ENCODE peak calls at places on chromosomes 13 and 19, in six cellular contexts. One of them, this sample, is unnamed.

GRCh38 chr19:16435238-16435911 is 36.4 kb downstream of the EPS15L1 start:
- DNase-seq in spleen: no peak
- DNase-seq in upper lobe of left lung: no peak
- DNase-seq in HCT116: no peak
- DNase-seq in SK-N-SH: no peak
- DNase-seq in suprapubic skin: no peak
- DNase-seq in this sample: no peak

GRCh38 chr19:31152906-31153305 is 196.3 kb downstream of the TSHZ3 start:
- DNase-seq in spleen: no peak
- DNase-seq in upper lobe of left lung: no peak
- DNase-seq in HCT116: no peak
- DNase-seq in SK-N-SH: no peak
- DNase-seq in suprapubic skin: no peak
- DNase-seq in this sample: no peak

GRCh38 chr13:21060063-21060826 is 1.1 kb downstream of the LATS2 start:
- DNase-seq in spleen: peak; percentile 88
- DNase-seq in upper lobe of left lung: peak; percentile 39
- DNase-seq in HCT116: no peak
- DNase-seq in SK-N-SH: no peak
- DNase-seq in suprapubic skin: no peak
- DNase-seq in this sample: no peak

GRCh38 chr13:57698851-57699250 is 67.3 kb downstream of the PCDH17 start:
- DNase-seq in spleen: no peak
- DNase-seq in upper lobe of left lung: no peak
- DNase-seq in HCT116: no peak
- DNase-seq in SK-N-SH: peak; percentile 16
- DNase-seq in suprapubic skin: no peak
- DNase-seq in this sample: no peak

GRCh38 chr13:94433055-94433947 is 46.2 kb downstream of the DCT start:
- DNase-seq in spleen: no peak
- DNase-seq in upper lobe of left lung: peak; percentile 33
- DNase-seq in HCT116: no peak
- DNase-seq in SK-N-SH: no peak
- DNase-seq in suprapubic skin: no peak
- DNase-seq in this sample: no peak

GRCh38 chr13:35979378-35979911 is 151.7 kb downstream of the DCLK1 start:
- DNase-seq in spleen: no peak
- DNase-seq in upper lobe of left lung: peak; percentile 24
- DNase-seq in HCT116: no peak
- DNase-seq in SK-N-SH: no peak
- DNase-seq in suprapubic skin: peak; percentile 92
- DNase-seq in this sample: no peak

GRCh38 chr13:80824231-80824630 is 483.3 kb upstream of the SPRY2 start:
- DNase-seq in spleen: no peak
- DNase-seq in upper lobe of left lung: no peak
- DNase-seq in HCT116: no peak
- DNase-seq in SK-N-SH: no peak
- DNase-seq in suprapubic skin: no peak
- DNase-seq in this sample: no peak

GRCh38 chr13:46332772-46333171 is 54.3 kb downstream of the RUBCNL start:
- DNase-seq in spleen: no peak
- DNase-seq in upper lobe of left lung: no peak
- DNase-seq in HCT116: no peak
- DNase-seq in SK-N-SH: no peak
- DNase-seq in suprapubic skin: no peak
- DNase-seq in this sample: no peak

GRCh38 chr13:25973576-25973975 is 78.2 kb downstream of the SHISA2 start:
- DNase-seq in spleen: no peak
- DNase-seq in upper lobe of left lung: no peak
- DNase-seq in HCT116: no peak
- DNase-seq in SK-N-SH: no peak
- DNase-seq in suprapubic skin: no peak
- DNase-seq in this sample: no peak

GRCh38 chr19:11551603-11552235 is 7.3 kb downstream of the ELOF1 start:
- DNase-seq in spleen: no peak
- DNase-seq in upper lobe of left lung: no peak
- DNase-seq in HCT116: no peak
- DNase-seq in SK-N-SH: peak; percentile 78
- DNase-seq in suprapubic skin: no peak
- DNase-seq in this sample: no peak

GRCh38 chr19:17296278-17296677 is 6.9 kb downstream of the ABHD8 start:
- DNase-seq in spleen: no peak
- DNase-seq in upper lobe of left lung: no peak
- DNase-seq in HCT116: no peak
- DNase-seq in SK-N-SH: peak; percentile 39
- DNase-seq in suprapubic skin: no peak
- DNase-seq in this sample: peak; percentile 51

GRCh38 chr13:113005076-113005865 is 36.3 kb downstream of the MCF2L start:
- DNase-seq in spleen: no peak
- DNase-seq in upper lobe of left lung: no peak
- DNase-seq in HCT116: no peak
- DNase-seq in SK-N-SH: no peak
- DNase-seq in suprapubic skin: no peak
- DNase-seq in this sample: no peak

GRCh38 chr19:56118666-56119584 is 2.2 kb downstream of the ZNF787 start:
- DNase-seq in spleen: no peak
- DNase-seq in upper lobe of left lung: no peak
- DNase-seq in HCT116: no peak
- DNase-seq in SK-N-SH: no peak
- DNase-seq in suprapubic skin: no peak
- DNase-seq in this sample: no peak

DNA sequence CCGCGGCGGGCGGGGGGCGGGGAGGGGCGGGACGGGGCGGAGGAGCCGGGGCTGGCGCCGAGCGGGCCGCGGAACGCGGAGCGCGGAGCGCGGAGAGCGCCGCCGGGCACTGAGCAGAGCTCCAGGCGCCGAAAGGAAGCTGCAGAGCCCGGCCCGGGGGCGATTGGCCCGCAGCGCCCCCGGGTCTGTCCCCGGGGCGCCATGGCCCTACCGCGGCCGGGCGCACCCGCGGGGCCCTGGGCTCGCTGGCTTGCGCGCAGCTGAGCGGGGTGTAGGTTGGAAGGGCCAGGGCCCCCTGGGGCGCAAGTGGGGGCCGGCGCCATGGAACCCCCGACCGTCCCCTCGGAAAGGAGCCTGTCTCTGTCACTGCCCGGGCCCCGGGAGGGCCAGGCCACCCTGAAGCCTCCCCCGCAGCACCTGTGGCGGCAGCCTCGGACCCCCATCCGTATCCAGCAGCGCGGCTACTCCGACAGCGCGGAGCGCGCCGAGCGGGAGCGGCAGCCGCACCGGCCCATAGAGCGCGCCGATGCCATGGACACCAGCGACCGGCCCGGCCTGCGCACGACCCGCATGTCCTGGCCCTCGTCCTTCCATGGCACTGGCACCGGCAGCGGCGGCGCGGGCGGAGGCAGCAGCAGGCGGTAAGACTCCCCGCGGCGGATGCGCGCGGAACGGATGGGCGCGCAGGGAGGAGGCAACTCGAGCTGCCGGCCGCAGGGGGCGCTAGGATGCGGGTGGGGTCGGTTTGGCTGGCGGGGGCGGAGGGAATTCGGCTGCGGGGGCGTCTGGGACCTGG is at the start of gene PDE4A:
- DNase-seq in spleen: peak; percentile 89
- DNase-seq in upper lobe of left lung: no peak
- DNase-seq in HCT116: no peak
- DNase-seq in SK-N-SH: peak; percentile 73
- DNase-seq in suprapubic skin: no peak
- DNase-seq in this sample: no peak
- TF ChIP-seq POLR2AphosphoS5 in spleen: peak; percentile 47
- TF ChIP-seq POLR2AphosphoS5 in upper lobe of left lung: no peak
- TF ChIP-seq POLR2AphosphoS5 in HCT116: no peak
- TF ChIP-seq POLR2AphosphoS5 in SK-N-SH: no peak
- TF ChIP-seq POLR2AphosphoS5 in suprapubic skin: no peak
- TF ChIP-seq POLR2AphosphoS5 in this sample: no peak

GRCh38 chr19:1730157-1730556 is 23.1 kb upstream of the ONECUT3 start:
- DNase-seq in spleen: no peak
- DNase-seq in upper lobe of left lung: no peak
- DNase-seq in HCT116: no peak
- DNase-seq in SK-N-SH: no peak
- DNase-seq in suprapubic skin: no peak
- DNase-seq in this sample: no peak

GRCh38 chr19:1720237-1720636 is 33.1 kb upstream of the ONECUT3 start:
- DNase-seq in spleen: no peak
- DNase-seq in upper lobe of left lung: no peak
- DNase-seq in HCT116: no peak
- DNase-seq in SK-N-SH: peak; percentile 43
- DNase-seq in suprapubic skin: no peak
- DNase-seq in this sample: no peak

GRCh38 chr19:1729568-1729925 is 23.8 kb upstream of the ONECUT3 start:
- DNase-seq in spleen: no peak
- DNase-seq in upper lobe of left lung: no peak
- DNase-seq in HCT116: no peak
- DNase-seq in SK-N-SH: no peak
- DNase-seq in suprapubic skin: no peak
- DNase-seq in this sample: no peak

GRCh38 chr19:1728816-1729567 is 24.3 kb upstream of the ONECUT3 start:
- DNase-seq in spleen: no peak
- DNase-seq in upper lobe of left lung: no peak
- DNase-seq in HCT116: no peak
- DNase-seq in SK-N-SH: no peak
- DNase-seq in suprapubic skin: no peak
- DNase-seq in this sample: no peak

DNA sequence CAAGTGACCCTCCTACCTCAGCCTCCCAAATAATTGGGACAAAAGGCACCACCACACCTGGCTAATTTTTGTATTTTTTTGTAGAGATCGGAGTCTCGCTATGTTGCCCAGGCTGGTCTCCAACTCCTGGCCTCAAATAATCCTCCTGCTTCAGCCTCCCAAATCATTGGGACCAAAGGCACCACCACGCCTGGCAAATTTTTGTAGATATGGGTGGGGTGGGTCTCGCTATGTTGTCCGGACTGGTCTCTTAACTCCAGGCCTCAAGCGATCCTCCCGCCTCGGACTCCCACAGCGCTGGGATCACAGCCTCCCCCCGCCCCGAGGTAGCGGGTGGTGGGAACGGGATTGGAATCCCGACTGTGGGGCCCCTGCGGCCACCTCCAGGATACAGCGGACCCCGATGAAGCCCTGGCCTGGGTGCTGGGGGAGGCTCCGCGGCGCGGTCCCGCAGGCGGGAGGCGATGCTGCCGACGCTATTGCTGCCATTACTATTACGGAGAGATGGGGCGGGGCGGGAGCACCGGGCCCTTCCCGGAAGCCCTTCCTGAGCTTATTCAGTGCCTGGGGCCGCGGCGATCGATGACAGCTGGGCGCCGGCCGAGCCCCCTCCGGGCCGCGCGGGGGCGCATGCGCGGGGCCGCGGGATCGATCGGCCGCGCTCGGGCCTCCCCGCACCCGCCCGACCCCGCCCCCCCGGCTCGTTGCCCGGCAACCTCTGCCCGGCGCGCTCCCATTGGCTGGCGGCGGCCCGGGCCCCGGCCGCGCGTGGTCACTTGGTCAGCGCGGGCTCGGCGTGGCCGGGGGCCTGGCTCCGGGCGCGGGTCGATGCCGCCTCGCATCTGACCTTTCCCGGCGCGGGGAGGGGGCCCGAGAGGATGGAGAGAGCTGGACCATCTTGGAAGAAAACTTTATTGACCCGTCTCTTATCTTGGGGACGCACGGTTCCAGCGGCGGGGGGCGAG is 27.9 kb upstream of the ONECUT3 start:
- DNase-seq in spleen: no peak
- DNase-seq in upper lobe of left lung: no peak
- DNase-seq in HCT116: no peak
- DNase-seq in SK-N-SH: peak; percentile 100
- DNase-seq in suprapubic skin: no peak
- DNase-seq in this sample: no peak
- H3K4me3 ChIP-seq in spleen: peak overlapping the region; percentile 39
- H3K4me3 ChIP-seq in upper lobe of left lung: no peak overlapping the region
- H3K4me3 ChIP-seq in HCT116: peak overlapping the region; percentile 33
- H3K4me3 ChIP-seq in SK-N-SH: peak overlapping the region; percentile 62
- H3K4me3 ChIP-seq in suprapubic skin: peak overlapping the region; percentile 46
- H3K4me3 ChIP-seq in this sample: peak overlapping the region; percentile 56

GRCh38 chr19:29093553-29093908 is 119.4 kb downstream of the UQCRFS1 start:
- DNase-seq in spleen: no peak
- DNase-seq in upper lobe of left lung: no peak
- DNase-seq in HCT116: no peak
- DNase-seq in SK-N-SH: no peak
- DNase-seq in suprapubic skin: no peak
- DNase-seq in this sample: no peak

GRCh38 chr19:29092712-29093552 is 120.0 kb downstream of the UQCRFS1 start:
- DNase-seq in spleen: no peak
- DNase-seq in upper lobe of left lung: no peak
- DNase-seq in HCT116: no peak
- DNase-seq in SK-N-SH: no peak
- DNase-seq in suprapubic skin: no peak
- DNase-seq in this sample: no peak

GRCh38 chr19:29088761-29089160 is 124.2 kb downstream of the UQCRFS1 start:
- DNase-seq in spleen: no peak
- DNase-seq in upper lobe of left lung: no peak
- DNase-seq in HCT116: no peak
- DNase-seq in SK-N-SH: no peak
- DNase-seq in suprapubic skin: peak; percentile 69
- DNase-seq in this sample: no peak

GRCh38 chr19:29089315-29089855 is 123.6 kb downstream of the UQCRFS1 start:
- DNase-seq in spleen: no peak
- DNase-seq in upper lobe of left lung: no peak
- DNase-seq in HCT116: no peak
- DNase-seq in SK-N-SH: no peak
- DNase-seq in suprapubic skin: no peak
- DNase-seq in this sample: no peak

DNA sequence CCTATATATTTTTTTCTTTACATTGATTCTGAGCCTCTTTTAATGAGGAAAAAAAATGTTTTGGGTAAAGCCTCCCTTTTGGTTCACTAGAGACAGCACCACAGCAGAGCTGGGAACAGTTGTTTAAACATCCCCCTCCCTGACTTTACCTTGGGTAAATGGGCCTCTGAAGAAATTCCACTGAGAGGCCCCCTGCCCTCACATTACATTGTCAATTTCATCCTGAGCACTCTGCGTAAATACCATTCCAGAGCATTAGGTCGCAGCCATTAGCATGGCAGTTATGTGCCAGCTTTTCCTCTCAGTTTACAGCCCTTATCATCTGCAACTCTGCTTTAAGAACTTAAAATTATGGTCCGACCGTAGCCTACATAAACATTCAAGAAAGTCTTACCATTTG is 121.8 kb downstream of the UQCRFS1 start:
- DNase-seq in spleen: no peak
- DNase-seq in upper lobe of left lung: no peak
- DNase-seq in HCT116: no peak
- DNase-seq in SK-N-SH: no peak
- DNase-seq in suprapubic skin: no peak
- DNase-seq in this sample: no peak
- TF ChIP-seq POLR2AphosphoS5 in spleen: no peak
- TF ChIP-seq POLR2AphosphoS5 in upper lobe of left lung: no peak
- TF ChIP-seq POLR2AphosphoS5 in HCT116: no peak
- TF ChIP-seq POLR2AphosphoS5 in SK-N-SH: no peak
- TF ChIP-seq POLR2AphosphoS5 in suprapubic skin: no peak
- TF ChIP-seq POLR2AphosphoS5 in this sample: no peak

DNA sequence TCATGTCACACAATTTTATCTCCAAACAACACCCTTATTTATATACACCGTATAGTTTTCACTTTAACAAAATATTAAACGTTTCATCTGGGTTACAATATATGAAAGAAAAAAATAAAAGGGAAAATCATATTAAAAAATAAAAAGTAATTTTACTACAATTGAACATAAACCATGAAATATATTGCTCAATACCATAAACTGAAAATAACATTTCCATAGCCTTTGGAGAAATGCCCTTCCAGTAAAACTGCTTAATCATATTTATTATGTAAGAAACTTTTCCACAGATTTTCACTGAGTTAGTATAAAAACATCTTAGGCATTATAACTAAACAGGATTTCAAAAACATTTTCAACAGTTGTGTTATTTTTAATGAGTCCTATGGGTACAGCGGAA is 1.5 kb upstream of the ZNF347 start:
- DNase-seq in spleen: no peak
- DNase-seq in upper lobe of left lung: no peak
- DNase-seq in HCT116: no peak
- DNase-seq in SK-N-SH: no peak
- DNase-seq in suprapubic skin: no peak
- DNase-seq in this sample: no peak
- H3K4me3 ChIP-seq in spleen: no peak overlapping the region
- H3K4me3 ChIP-seq in upper lobe of left lung: no peak overlapping the region
- H3K4me3 ChIP-seq in HCT116: no peak overlapping the region
- H3K4me3 ChIP-seq in SK-N-SH: no peak overlapping the region
- H3K4me3 ChIP-seq in suprapubic skin: no peak overlapping the region
- H3K4me3 ChIP-seq in this sample: no peak overlapping the region